ENCODE peak calls at places on chromosomes 2 and 18, in ten cellular contexts. N is IMR-90, V is uterus, C is HCT116, K is body of pancreas, R is GM12878, F is heart left ventricle, M is adrenal gland, A is ovary, X is Peyer's patch. L is an unnamed sample.

GRCh38 chr2:181585732-181586131 is 71.2 kb downstream of the CERKL start:
- DNase-seq in F (no peak), K (no peak), X (no peak), A (no peak), C (no peak), N (no peak), R (no peak), V (no peak), M (no peak), L (no peak)

GRCh38 chr18:30177056-30177455 is 865.5 kb downstream of the DSC3 start:
- DNase-seq in C (no peak), M (no peak), R (no peak), X (no peak), F (no peak), N (no peak), V (no peak), A (no peak), K (no peak), L (no peak)

GRCh38 chr2:221502270-221502973 is 69.7 kb downstream of the EPHA4 start:
- DNase-seq in C (no peak), K (no peak), F (no peak), V (no peak), N (peak; percentile 69), A (no peak), R (no peak), X (no peak), M (no peak), L (no peak)

GRCh38 chr2:118459425-118459824 is 371.2 kb downstream of the INSIG2 start:
- DNase-seq in X (no peak), C (no peak), A (no peak), N (no peak), R (no peak), V (no peak), F (no peak), M (no peak), K (no peak), L (no peak)

GRCh38 chr2:45797451-45798230 is 146.2 kb downstream of the PRKCE start:
- DNase-seq in N (no peak), X (no peak), C (no peak), A (no peak), M (no peak), F (peak; percentile 5), R (no peak), K (no peak), V (no peak), L (no peak)

GRCh38 chr2:85861180-85861579 is 27.6 kb downstream of the ST3GAL5 start:
- DNase-seq in K (no peak), A (no peak), C (no peak), V (no peak), R (peak; percentile 55), X (no peak), F (no peak), N (no peak), M (no peak), L (no peak)

GRCh38 chr2:222318026-222318711 is 19.4 kb upstream of the PAX3 start:
- DNase-seq in C (peak; percentile 35), A (peak; percentile 61), M (peak; percentile 76), K (peak; percentile 46), X (peak; percentile 87), N (peak; percentile 52), F (peak; percentile 75), V (no peak), R (no peak), L (peak; percentile 69)

GRCh38 chr2:43270461-43270860 is 44.1 kb upstream of the ZFP36L2 start:
- DNase-seq in F (no peak), C (no peak), M (no peak), N (no peak), A (no peak), X (no peak), K (no peak), V (no peak), R (no peak), L (no peak)

GRCh38 chr2:239273280-239274234 is 127.3 kb downstream of the HDAC4 start:
- DNase-seq in X (peak; percentile 42), R (no peak), F (peak; percentile 34), V (peak; percentile 13), C (no peak), M (peak; percentile 61), K (peak; percentile 55), N (no peak), A (no peak), L (no peak)

GRCh38 chr2:190641469-190641868 is 7.4 kb upstream of the NAB1 start:
- DNase-seq in X (no peak), M (no peak), N (no peak), V (no peak), R (no peak), F (no peak), K (no peak), A (no peak), C (no peak), L (no peak)

GRCh38 chr2:238172439-238172838 is 13.7 kb downstream of the ERFE start:
- DNase-seq in C (no peak), K (no peak), V (no peak), R (no peak), X (no peak), M (no peak), N (no peak), A (no peak), F (no peak), L (no peak)

GRCh38 chr2:195343942-195344530 is 313.0 kb upstream of the SLC39A10 start:
- DNase-seq in K (no peak), V (no peak), M (no peak), C (no peak), N (peak; percentile 78), F (no peak), X (no peak), A (no peak), R (no peak), L (no peak)

GRCh38 chr18:63617049-63617995 is 26.7 kb downstream of the SERPINB4 start:
- DNase-seq in V (no peak), M (no peak), K (no peak), A (no peak), F (no peak), C (no peak), X (no peak), N (no peak), R (no peak), L (no peak)

GRCh38 chr2:55581435-55581834 is 36.0 kb downstream of the PPP4R3B start:
- DNase-seq in C (peak; percentile 21), V (no peak), M (no peak), F (no peak), A (no peak), N (no peak), K (no peak), X (no peak), R (no peak), L (no peak)

GRCh38 chr2:5740853-5741252 is 48.7 kb downstream of the SOX11 start:
- DNase-seq in K (no peak), X (no peak), V (no peak), R (no peak), A (no peak), C (no peak), N (peak; percentile 14), F (no peak), M (no peak), L (no peak)

GRCh38 chr2:98128556-98129109 is 41.7 kb downstream of the VWA3B start:
- DNase-seq in X (no peak), F (no peak), C (no peak), N (no peak), M (no peak), V (no peak), R (no peak), A (no peak), K (no peak), L (no peak)
- H3K4me1 ChIP-seq in X (no peaks in the 10 kb centered on the region), F (peaks cover 5% of the 10 kb centered on the region), C (no peaks in the 10 kb centered on the region), N (no peaks in the 10 kb centered on the region), M (no peaks in the 10 kb centered on the region), V (no peaks in the 10 kb centered on the region), R (peaks cover under 1% of the 10 kb centered on the region), A (no peaks in the 10 kb centered on the region), K (no peaks in the 10 kb centered on the region), L (no peaks in the 10 kb centered on the region)

DNA sequence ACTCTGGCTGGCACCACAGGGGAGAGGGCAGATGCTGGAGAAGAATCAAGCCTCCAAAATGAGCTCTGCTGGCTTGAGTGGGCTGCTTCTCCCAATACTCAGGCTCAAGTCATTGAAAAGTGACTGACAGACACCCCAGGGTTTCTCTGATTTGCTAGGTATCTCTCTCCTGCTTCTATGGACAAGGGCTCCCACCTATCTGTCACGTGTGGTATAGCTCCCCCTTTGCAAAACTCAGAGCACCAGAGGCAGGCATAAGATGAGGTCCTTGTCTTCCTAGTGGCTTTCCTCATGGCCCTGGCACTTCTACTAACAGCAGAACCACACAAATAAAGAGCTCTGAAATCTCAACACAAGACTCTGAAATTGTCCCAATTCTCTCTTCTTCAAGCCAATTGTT is 105.2 kb downstream of the GALNT14 start:
- DNase-seq in C (no peak), F (no peak), M (no peak), A (no peak), K (no peak), V (no peak), X (no peak), N (no peak), R (no peak), L (no peak)
- TF ChIP-seq CTCF in C (no peak), F (no peak), M (no peak), A (no peak), K (no peak), V (no peak), X (no peak), N (no peak), R (no peak), L (no peak)

GRCh38 chr2:444937-445884 is 157.3 kb upstream of the ALKAL2 start:
- DNase-seq in A (no peak), N (no peak), X (no peak), R (no peak), K (no peak), F (no peak), V (no peak), M (no peak), C (no peak), L (no peak)
- TF ChIP-seq POLR2A in A (no peak), N (no peak), X (no peak), R (no peak), K (no peak), F (no peak), V (no peak), M (no peak), C (no peak), L (no peak)

GRCh38 chr2:154556607-154557006 is 141.9 kb upstream of the KCNJ3 start:
- DNase-seq in C (no peak), K (no peak), N (no peak), F (no peak), V (no peak), X (no peak), M (no peak), A (no peak), R (no peak), L (no peak)

GRCh38 chr2:154554046-154554445 is 144.4 kb upstream of the KCNJ3 start:
- DNase-seq in K (no peak), C (no peak), N (no peak), X (no peak), F (no peak), A (no peak), M (no peak), R (no peak), V (no peak), L (no peak)

GRCh38 chr2:154555700-154556099 is 142.8 kb upstream of the KCNJ3 start:
- DNase-seq in V (no peak), A (no peak), M (no peak), C (no peak), K (no peak), N (no peak), F (no peak), R (no peak), X (no peak), L (no peak)

GRCh38 chr2:154556146-154556545 is 142.3 kb upstream of the KCNJ3 start:
- DNase-seq in M (no peak), R (no peak), F (no peak), A (no peak), C (no peak), K (no peak), X (no peak), N (no peak), V (no peak), L (no peak)

GRCh38 chr2:154557906-154558305 is 140.6 kb upstream of the KCNJ3 start:
- DNase-seq in F (no peak), R (no peak), C (no peak), X (no peak), V (no peak), A (no peak), K (no peak), M (no peak), N (no peak), L (no peak)
- H3K4me1 ChIP-seq in F (no peaks in the 10 kb centered on the region), R (no peaks in the 10 kb centered on the region), C (no peaks in the 10 kb centered on the region), X (no peaks in the 10 kb centered on the region), V (no peaks in the 10 kb centered on the region), A (no peaks in the 10 kb centered on the region), K (no peaks in the 10 kb centered on the region), M (no peaks in the 10 kb centered on the region), N (no peaks in the 10 kb centered on the region), L (no peaks in the 10 kb centered on the region)

L was measured in thyroid gland.